ENCODE peak calls at places on chromosomes 12 and 14, in seven cellular contexts. P is SK-N-SH, J is GM12891, L is GM12878, R is HepG2, B is K562, U is H1. A is an unnamed sample.

GRCh38 chr12:10235761-10236631 is 23.3 kb downstream of the GABARAPL1 start:
- DNase-seq in P (peak), J (no peak), L (no peak), R (peak), B (peak), U (peak), A (no peak)

GRCh38 chr12:91926810-91927209 is 218.8 kb downstream of the BTG1 start:
- DNase-seq in P (no peak), J (no peak), L (no peak), R (peak), B (no peak), U (no peak), A (no peak)

GRCh38 chr12:3140284-3140683 is 63.1 kb downstream of the TSPAN9 start:
- DNase-seq in P (no peak), J (no peak), L (no peak), R (no peak), B (no peak), U (peak), A (no peak)

GRCh38 chr12:113551563-113551962 is 79.9 kb upstream of the LHX5 start:
- DNase-seq in P (no peak), J (no peak), L (no peak), R (no peak), B (no peak), U (no peak), A (no peak)

GRCh38 chr12:27424631-27425230 is 21.8 kb upstream of the SMCO2 start:
- DNase-seq in P (peak), J (no peak), L (no peak), R (peak), B (no peak), U (no peak), A (no peak)

GRCh38 chr14:71905860-71906259 is 26.4 kb upstream of the RGS6 start:
- DNase-seq in P (no peak), J (no peak), L (no peak), R (no peak), B (no peak), U (no peak), A (no peak)

GRCh38 chr14:87250992-87251391 is 742.0 kb downstream of the GALC start:
- DNase-seq in P (no peak), J (no peak), L (no peak), R (no peak), B (no peak), U (no peak), A (no peak)

GRCh38 chr12:54378791-54379400 is 5.6 kb downstream of the ZNF385A start:
- DNase-seq in P (peak), J (no peak), L (no peak), R (peak), B (peak), U (peak), A (no peak)

GRCh38 chr14:93987815-93988476 is 9.2 kb upstream of the CCDC197 start:
- DNase-seq in P (no peak), J (no peak), L (no peak), R (no peak), B (no peak), U (no peak), A (no peak)

GRCh38 chr12:101823891-101824290 is 6.9 kb downstream of the GNPTAB start:
- DNase-seq in P (peak), J (no peak), L (no peak), R (peak), B (peak), U (peak), A (peak)

GRCh38 chr14:23529016-23529740 is 22.4 kb downstream of the ZFHX2 start:
- DNase-seq in P (no peak), J (no peak), L (no peak), R (no peak), B (no peak), U (no peak), A (no peak)

GRCh38 chr12:82996168-82996812 is 309.6 kb downstream of the TMTC2 start:
- DNase-seq in P (no peak), J (no peak), L (no peak), R (no peak), B (no peak), U (no peak), A (no peak)
- TF ChIP-seq TAF1 in P (no peak), J (no peak), L (no peak), R (no peak), B (no peak), U (no peak), A (no peak)

DNA sequence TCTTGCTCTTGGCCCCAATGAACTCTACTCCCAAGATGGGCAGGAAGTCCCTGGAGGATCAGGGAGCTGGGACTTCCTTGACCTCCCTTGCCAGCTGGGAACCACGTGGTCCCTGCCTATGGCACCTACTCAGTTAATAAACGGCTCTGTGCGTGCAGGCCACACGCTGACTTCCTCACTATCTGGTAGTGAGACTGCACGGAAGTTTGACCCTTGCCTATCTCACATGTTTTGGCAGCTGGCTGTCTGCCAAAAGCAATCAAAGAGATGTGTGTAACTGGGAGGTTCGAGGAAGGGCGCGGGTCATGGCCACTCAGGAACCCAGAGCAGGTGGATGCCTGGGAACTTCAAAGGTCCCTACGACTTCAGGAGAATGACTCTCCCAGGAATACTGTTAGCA is 57.9 kb downstream of the RFLNA start:
- DNase-seq in P (no peak), J (no peak), L (no peak), R (peak), B (peak), U (no peak), A (no peak)
- TF ChIP-seq POLR2AphosphoS5 in P (no peak), J (no peak), L (no peak), R (no peak), B (no peak), U (no peak), A (no peak)

GRCh38 chr14:100142073-100143040 is 17.1 kb downstream of the DEGS2 start:
- DNase-seq in P (peak), J (no peak), L (no peak), R (no peak), B (peak), U (no peak), A (no peak)
- TF ChIP-seq TAF1 in P (no peak), J (no peak), L (no peak), R (no peak), B (peak), U (no peak), A (no peak)

DNA sequence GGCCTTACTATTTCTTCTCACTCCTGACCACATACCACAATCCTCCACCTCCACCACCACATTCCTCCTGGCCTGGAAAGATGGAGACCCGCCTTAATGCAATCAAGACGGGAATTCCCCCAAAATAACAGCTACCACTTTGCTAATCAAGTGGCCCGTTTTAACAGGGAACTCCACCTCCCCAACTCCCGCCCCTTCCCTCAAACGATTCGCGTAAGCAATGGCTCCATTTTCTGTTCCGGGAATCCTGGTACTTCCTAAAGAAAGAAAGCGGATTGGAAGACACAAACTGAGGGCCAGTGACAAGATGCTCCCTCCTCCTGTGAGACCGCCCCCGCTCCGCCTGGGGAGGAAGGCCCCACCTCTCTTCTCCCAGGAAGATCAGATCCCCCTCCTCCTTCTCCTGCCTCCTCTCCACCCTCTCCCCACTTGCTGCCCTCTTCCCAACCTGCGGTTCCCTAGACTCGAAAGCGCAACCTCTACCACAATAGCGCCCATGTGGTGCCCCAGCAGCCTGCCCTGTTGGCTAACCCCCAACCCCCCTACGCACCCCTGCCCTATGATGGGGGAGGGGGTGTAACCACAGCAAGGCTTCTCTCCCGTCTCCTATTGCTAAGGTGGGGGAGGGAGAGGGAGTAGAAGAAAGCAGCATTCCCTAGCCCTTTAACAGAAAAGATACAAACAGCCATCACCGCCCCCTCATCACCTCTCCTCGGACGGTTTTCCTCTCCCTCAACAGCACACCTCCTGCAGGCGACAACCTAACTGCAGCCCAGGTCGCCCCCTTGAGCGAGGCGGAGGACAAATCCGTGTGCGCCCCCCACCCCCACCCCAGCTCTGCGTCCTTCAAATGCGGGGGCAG is 777 bp downstream of the ARF3 start:
- DNase-seq in P (peak), J (no peak), L (peak), R (peak), B (peak), U (peak), A (no peak)
- TF ChIP-seq POLR2AphosphoS5 in P (peak), J (no peak), L (no peak), R (no peak), B (no peak), U (peak), A (no peak)

DNA sequence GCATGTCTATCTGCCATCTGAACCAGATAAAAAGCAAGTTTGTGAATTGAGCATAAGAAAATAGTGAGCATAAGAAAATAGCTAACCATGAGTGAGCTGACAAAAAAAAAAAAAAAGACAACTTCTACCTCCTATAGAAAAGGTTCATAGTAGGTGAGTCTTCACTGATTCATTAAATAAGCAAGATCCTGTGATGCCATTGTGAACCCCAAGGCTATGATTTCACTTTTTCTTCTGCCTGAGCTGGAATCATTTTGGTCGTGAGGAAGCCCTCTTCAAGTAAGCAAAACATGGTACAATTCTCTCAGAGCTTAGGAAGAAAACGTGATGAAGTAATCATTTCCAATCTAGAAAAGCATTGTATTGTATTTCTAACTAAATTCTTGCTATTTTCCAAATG is 1.2 kb downstream of the PIK3C2G start:
- DNase-seq in P (no peak), J (no peak), L (no peak), R (no peak), B (no peak), U (no peak), A (no peak)
- TF ChIP-seq TAF1 in P (no peak), J (no peak), L (no peak), R (no peak), B (no peak), U (no peak), A (no peak)

GRCh38 chr14:68363841-68364711 is 428.8 kb downstream of the ZFP36L1 start:
- DNase-seq in P (no peak), J (no peak), L (no peak), R (peak), B (no peak), U (peak), A (no peak)

GRCh38 chr14:68366656-68367055 is 426.2 kb downstream of the ZFP36L1 start:
- DNase-seq in P (no peak), J (no peak), L (no peak), R (no peak), B (no peak), U (no peak), A (no peak)

GRCh38 chr14:68365228-68365627 is 427.6 kb downstream of the ZFP36L1 start:
- DNase-seq in P (no peak), J (no peak), L (no peak), R (no peak), B (no peak), U (no peak), A (no peak)

GRCh38 chr14:68363401-68363800 is 429.5 kb downstream of the ZFP36L1 start:
- DNase-seq in P (no peak), J (no peak), L (no peak), R (no peak), B (no peak), U (no peak), A (no peak)

GRCh38 chr14:68364823-68365222 is 428.0 kb downstream of the ZFP36L1 start:
- DNase-seq in P (no peak), J (no peak), L (no peak), R (no peak), B (no peak), U (no peak), A (no peak)
- TF ChIP-seq POLR2AphosphoS5 in P (no peak), J (no peak), L (no peak), R (no peak), B (no peak), U (no peak), A (no peak)

DNA sequence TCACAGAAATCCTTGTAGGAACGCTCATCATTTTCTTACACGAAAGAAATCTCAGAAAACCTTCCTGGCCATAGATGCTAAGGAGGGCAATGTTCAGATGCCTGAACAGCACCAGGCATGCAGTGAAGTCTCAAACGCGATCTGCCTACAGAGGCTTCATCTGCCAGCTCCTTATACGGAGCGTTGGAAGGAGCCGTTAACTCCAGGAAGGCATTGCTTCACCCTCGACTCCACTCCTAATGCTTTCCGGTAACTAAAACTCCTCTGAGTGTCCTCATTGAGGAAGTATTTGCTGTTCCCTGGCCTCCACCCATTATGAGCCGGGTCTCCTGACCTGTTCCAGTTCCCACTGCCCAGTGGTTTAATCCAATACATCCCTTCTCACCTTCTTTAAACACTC is 502.7 kb downstream of the BCL11B start:
- DNase-seq in P (no peak), J (no peak), L (no peak), R (no peak), B (no peak), U (no peak), A (no peak)
- TF ChIP-seq TAF1 in P (no peak), J (no peak), L (no peak), R (no peak), B (no peak), U (no peak), A (no peak)

GRCh38 chr12:15118946-15119345 is 102.3 kb downstream of the RERG start:
- DNase-seq in P (no peak), J (no peak), L (no peak), R (no peak), B (no peak), U (no peak), A (no peak)

GRCh38 chr12:15122349-15122748 is 98.9 kb downstream of the RERG start:
- DNase-seq in P (no peak), J (no peak), L (no peak), R (no peak), B (no peak), U (no peak), A (no peak)

GRCh38 chr12:15123401-15123800 is 97.8 kb downstream of the RERG start:
- DNase-seq in P (no peak), J (no peak), L (no peak), R (no peak), B (no peak), U (no peak), A (no peak)
- TF ChIP-seq POLR2AphosphoS5 in P (no peak), J (no peak), L (no peak), R (no peak), B (no peak), U (no peak), A (no peak)

GRCh38 chr14:77241955-77242354 is 29.1 kb downstream of the NGB start:
- DNase-seq in P (no peak), J (no peak), L (no peak), R (no peak), B (no peak), U (no peak), A (no peak)
- TF ChIP-seq TAF1 in P (no peak), J (no peak), L (no peak), R (no peak), B (no peak), U (no peak), A (no peak)